ENCODE peak calls at places on chromosomes 1 and 21, in five cellular contexts. L is neural progenitor cell, C is transverse colon, J is Peyer's patch, Z is ovary. I is an unnamed sample.

GRCh38 chr1:3495776-3496745 is 41.6 kb downstream of the ARHGEF16 start:
- DNase-seq in L (no peak), C (no peak), J (no peak), Z (no peak), I (no peak)

GRCh38 chr1:182699673-182700350 is 15.4 kb upstream of the RGS8 start:
- DNase-seq in L (peak; percentile 74), C (no peak), J (no peak), Z (no peak), I (no peak)

GRCh38 chr1:170530972-170531757 is 801 bp upstream of the GORAB start:
- DNase-seq in L (peak; percentile 35), C (peak; percentile 13), J (peak; percentile 40), Z (peak; percentile 49), I (no peak)

GRCh38 chr1:246827396-246827795 is 103.2 kb downstream of the SCCPDH start:
- DNase-seq in L (no peak), C (no peak), J (no peak), Z (no peak), I (no peak)

GRCh38 chr21:30779269-30779668 is 24.0 kb upstream of the KRTAP21-1 start:
- DNase-seq in L (no peak), C (no peak), J (no peak), Z (no peak), I (no peak)

GRCh38 chr1:234260578-234260977 is 112.7 kb upstream of the COA6 start:
- DNase-seq in L (no peak), C (no peak), J (no peak), Z (no peak), I (no peak)

GRCh38 chr1:247855911-247856310 is 1.1 kb upstream of the TRIM58 start:
- DNase-seq in L (no peak), C (no peak), J (no peak), Z (no peak), I (no peak)

GRCh38 chr21:39595465-39595864 is 17.3 kb upstream of the B3GALT5 start:
- DNase-seq in L (no peak), C (no peak), J (no peak), Z (no peak), I (no peak)

GRCh38 chr21:28111151-28111619 is 881.5 kb downstream of the LTN1 start:
- DNase-seq in L (no peak), C (peak; percentile 39), J (no peak), Z (peak; percentile 80), I (no peak)

GRCh38 chr1:47424336-47424982 is 8.4 kb downstream of the FOXE3 start:
- DNase-seq in L (peak; percentile 90), C (no peak), J (no peak), Z (no peak), I (no peak)

GRCh38 chr1:50080904-50081586 is 27.7 kb upstream of the ELAVL4 start:
- DNase-seq in L (no peak), C (no peak), J (no peak), Z (no peak), I (no peak)

GRCh38 chr21:44517175-44517899 is 22.7 kb downstream of the KRTAP10-1 start:
- DNase-seq in L (no peak), C (no peak), J (no peak), Z (no peak), I (no peak)

GRCh38 chr1:77832889-77833288 is 53.4 kb downstream of the MIGA1 start:
- DNase-seq in L (no peak), C (no peak), J (no peak), Z (no peak), I (no peak)

GRCh38 chr1:180231506-180232420 is 1.7 kb downstream of the LHX4 start:
- DNase-seq in L (peak; percentile 82), C (no peak), J (no peak), Z (no peak), I (no peak)

GRCh38 chr1:160876311-160876710 is 8.7 kb downstream of the ITLN1 start:
- DNase-seq in L (no peak), C (no peak), J (no peak), Z (no peak), I (no peak)

GRCh38 chr1:62437273-62437945 is 560 bp downstream of the USP1 start:
- DNase-seq in L (peak; percentile 61), C (no peak), J (no peak), Z (no peak), I (peak; percentile 51)

GRCh38 chr1:109395602-109396512 is 1.9 kb downstream of the SORT1 start:
- DNase-seq in L (peak; percentile 27), C (peak; percentile 36), J (no peak), Z (no peak), I (no peak)

GRCh38 chr1:166544036-166544435 is 295.2 kb upstream of the POGK start:
- DNase-seq in L (no peak), C (no peak), J (no peak), Z (no peak), I (no peak)

GRCh38 chr1:98870959-98871903 is 133.4 kb downstream of the PLPPR5 start:
- DNase-seq in L (no peak), C (no peak), J (peak; percentile 31), Z (no peak), I (peak; percentile 93)

GRCh38 chr1:85289207-85289847 is 12.9 kb upstream of the BCL10 start:
- DNase-seq in L (no peak), C (no peak), J (no peak), Z (no peak), I (no peak)

GRCh38 chr21:36250423-36251075 is 69.4 kb upstream of the MORC3 start:
- DNase-seq in L (peak; percentile 27), C (no peak), J (no peak), Z (no peak), I (no peak)

GRCh38 chr1:4877426-4877825 is 223.0 kb downstream of the AJAP1 start:
- DNase-seq in L (no peak), C (no peak), J (no peak), Z (no peak), I (no peak)

DNA sequence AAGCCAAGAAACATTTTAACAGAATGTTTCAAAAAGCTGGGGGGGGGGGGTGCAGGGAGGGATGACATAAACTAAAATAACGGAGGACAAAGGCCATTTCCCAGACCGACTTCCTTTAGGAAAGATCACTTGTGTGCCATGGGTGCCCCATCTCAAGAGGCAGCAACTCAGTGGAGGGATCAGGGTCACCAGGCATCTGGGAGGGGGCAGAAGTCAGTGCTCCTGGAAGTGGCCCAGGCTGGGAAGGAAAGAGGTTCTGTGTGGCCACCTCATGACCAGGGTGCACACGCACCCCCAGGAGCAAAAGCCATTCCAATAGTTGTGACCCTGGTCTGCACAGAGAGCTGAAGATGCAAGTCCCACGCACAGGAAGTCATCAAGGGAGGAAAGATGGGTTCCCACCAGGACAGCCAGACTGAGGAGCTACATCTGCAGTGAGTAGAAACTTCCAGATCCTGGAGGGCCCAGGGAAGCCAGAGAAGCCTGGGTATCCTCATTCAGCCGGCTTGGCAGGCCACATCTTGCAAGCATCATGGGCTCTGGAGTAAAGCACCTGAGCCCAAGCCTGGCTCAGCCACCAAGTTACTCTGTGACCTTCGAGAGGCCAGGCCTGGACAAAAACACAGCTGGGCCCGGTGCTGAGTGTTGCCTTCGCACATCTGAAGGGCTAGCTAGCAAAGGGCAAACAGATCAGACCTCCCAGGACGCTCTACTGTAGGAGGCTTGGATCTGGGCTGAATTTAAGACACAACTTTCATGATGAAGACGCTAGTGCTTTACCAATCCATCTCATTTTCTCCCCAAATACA is 36.0 kb downstream of the NPHP4 start:
- DNase-seq in L (no peak), C (no peak), J (no peak), Z (no peak), I (no peak)
- H3K4me1 ChIP-seq in L (no peaks in the 10 kb centered on the region), C (no peaks in the 10 kb centered on the region), J (no peaks in the 10 kb centered on the region), Z (no peaks in the 10 kb centered on the region), I (peaks cover 16% of the 10 kb centered on the region)

GRCh38 chr1:27361044-27361402 is 5.7 kb downstream of the MAP3K6 start:
- DNase-seq in L (peak; percentile 37), C (no peak), J (no peak), Z (no peak), I (no peak)
- H3K4me3 ChIP-seq in L (peak overlapping the region; percentile 68), C (no peak overlapping the region), J (no peak overlapping the region), Z (no peak overlapping the region), I (no peak overlapping the region)

GRCh38 chr1:203325418-203326091 is 20.2 kb downstream of the BTG2 start:
- DNase-seq in L (peak; percentile 84), C (peak; percentile 77), J (peak; percentile 77), Z (peak; percentile 75), I (no peak)
- H3K4me1 ChIP-seq in L (peaks cover 78% of the 10 kb centered on the region), C (peaks cover 75% of the 10 kb centered on the region), J (peaks cover 39% of the 10 kb centered on the region), Z (peaks cover 32% of the 10 kb centered on the region), I (peaks cover 79% of the 10 kb centered on the region)

GRCh38 chr1:10495475-10495817 is 20.7 kb downstream of the PEX14 start:
- DNase-seq in L (no peak), C (no peak), J (no peak), Z (no peak), I (no peak)

GRCh38 chr1:10495942-10496341 is 21.2 kb downstream of the PEX14 start:
- DNase-seq in L (no peak), C (no peak), J (no peak), Z (no peak), I (no peak)

GRCh38 chr1:10497109-10497508 is 22.4 kb downstream of the PEX14 start:
- DNase-seq in L (no peak), C (no peak), J (no peak), Z (no peak), I (no peak)

GRCh38 chr1:10494418-10494753 is 19.6 kb downstream of the PEX14 start:
- DNase-seq in L (no peak), C (no peak), J (no peak), Z (no peak), I (no peak)

GRCh38 chr1:10494754-10495474 is 20.2 kb downstream of the PEX14 start:
- DNase-seq in L (peak; percentile 81), C (peak; percentile 84), J (peak; percentile 68), Z (peak; percentile 66), I (peak; percentile 74)
- H3K4me3 ChIP-seq in L (no peak overlapping the region), C (no peak overlapping the region), J (peak overlapping the region; percentile 46), Z (no peak overlapping the region), I (peak overlapping the region; percentile 88)

DNA sequence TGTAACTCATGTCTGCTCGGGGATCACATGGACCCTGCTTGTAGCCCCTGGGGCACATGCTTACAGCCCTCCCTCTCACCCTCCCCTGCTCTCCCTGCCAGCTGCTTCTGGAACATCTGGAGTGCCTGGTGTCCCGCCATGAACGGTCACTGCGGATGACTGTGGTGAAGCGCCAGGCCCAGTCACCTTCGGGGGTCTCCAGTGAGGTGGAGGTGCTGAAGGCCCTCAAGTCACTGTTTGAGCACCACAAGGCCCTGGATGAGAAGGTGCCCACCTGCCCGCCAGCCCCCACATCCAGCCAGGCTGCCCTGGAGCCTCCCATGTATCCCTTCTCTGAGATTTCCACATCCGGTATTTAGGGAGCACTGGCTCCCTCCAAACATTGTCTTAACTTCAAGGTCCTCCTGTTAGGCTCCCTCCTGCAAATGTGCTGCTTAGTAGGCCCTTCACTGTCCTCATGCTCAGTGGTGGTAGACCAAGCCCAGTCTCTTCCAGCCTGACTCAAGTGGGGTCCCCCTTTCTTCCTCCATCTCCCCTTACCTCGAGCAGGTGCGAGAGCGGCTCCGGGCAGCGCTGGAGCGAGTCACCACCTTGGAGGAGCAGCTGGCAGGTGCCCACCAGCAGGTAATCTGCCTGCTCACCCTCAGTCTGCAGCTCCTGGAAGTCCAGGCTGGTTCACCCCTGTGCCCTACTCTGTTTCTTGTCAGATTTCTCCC is 17.7 kb downstream of the PPFIA4 start:
- DNase-seq in L (no peak), C (no peak), J (no peak), Z (no peak), I (no peak)
- H3K4me1 ChIP-seq in L (peaks cover 2% of the 10 kb centered on the region), C (no peaks in the 10 kb centered on the region), J (no peaks in the 10 kb centered on the region), Z (peaks cover 2% of the 10 kb centered on the region), I (no peaks in the 10 kb centered on the region)

GRCh38 chr1:20733361-20733975 is 965 bp upstream of the SH2D5 start:
- DNase-seq in L (no peak), C (no peak), J (no peak), Z (no peak), I (no peak)
- H3K4me3 ChIP-seq in L (peak overlapping the region; percentile 56), C (no peak overlapping the region), J (peak overlapping the region; percentile 61), Z (peak overlapping the region; percentile 36), I (no peak overlapping the region)

GRCh38 chr1:167641786-167642500 is 11.9 kb downstream of the RCSD1 start:
- DNase-seq in L (no peak), C (no peak), J (no peak), Z (no peak), I (peak; percentile 54)
- H3K4me1 ChIP-seq in L (no peaks in the 10 kb centered on the region), C (peaks cover 3% of the 10 kb centered on the region), J (peaks cover 5% of the 10 kb centered on the region), Z (no peaks in the 10 kb centered on the region), I (peaks cover 99% of the 10 kb centered on the region)

I was measured in CD4-positive, alpha-beta memory T cell.